ENCODE peak calls at places on chromosomes 1 and 21, in six cellular contexts. F is GM20000, V is tibial artery, L is SK-N-SH, Z is Calu3, Q is epithelial cell of esophagus. H is an unnamed sample.

GRCh38 chr1:161738627-161739287 is 10.8 kb upstream of the DUSP12 start:
- DNase-seq in F (peak; percentile 67), V (peak; percentile 76), Z (peak; percentile 51), Q (peak; percentile 86), L (peak; percentile 9), H (peak; percentile 45)

GRCh38 chr1:109528296-109528695 is 11.4 kb upstream of the GPR61 start:
- DNase-seq in V (no peak), Q (no peak), Z (no peak), F (no peak), L (no peak), H (no peak)

GRCh38 chr21:23162213-23162946 is 2164.2 kb downstream of the NCAM2 start:
- DNase-seq in Z (no peak), F (no peak), L (no peak), V (no peak), Q (peak; percentile 20), H (no peak)

GRCh38 chr1:193211539-193211938 is 25.1 kb upstream of the B3GALT2 start:
- DNase-seq in Q (peak; percentile 94), V (no peak), F (peak; percentile 5), L (no peak), Z (peak; percentile 50), H (peak; percentile 90)

GRCh38 chr1:81044708-81045107 is 756.0 kb upstream of the ADGRL2 start:
- DNase-seq in F (no peak), Z (no peak), Q (peak; percentile 49), V (no peak), L (no peak), H (no peak)

GRCh38 chr1:30638086-30638485 is 85.3 kb downstream of the MATN1 start:
- DNase-seq in Z (no peak), V (no peak), Q (no peak), F (no peak), L (no peak), H (no peak)

GRCh38 chr1:158290571-158290935 is 830 bp downstream of the CD1C start:
- DNase-seq in F (no peak), Q (no peak), L (no peak), V (no peak), Z (no peak), H (no peak)

GRCh38 chr1:15883326-15883725 is 35.8 kb downstream of the SPEN start:
- DNase-seq in Z (no peak), Q (no peak), V (no peak), F (no peak), L (no peak), H (no peak)

GRCh38 chr1:41618066-41618825 is 133.8 kb upstream of the EDN2 start:
- DNase-seq in Q (peak; percentile 39), L (no peak), F (no peak), V (peak; percentile 95), Z (peak; percentile 47), H (peak; percentile 27)

GRCh38 chr1:25990702-25991395 is 7.0 kb downstream of the PAFAH2 start:
- DNase-seq in Q (no peak), F (no peak), L (no peak), Z (no peak), V (no peak), H (no peak)

GRCh38 chr1:234990328-234990675 is 138.3 kb downstream of the TOMM20 start:
- DNase-seq in V (no peak), Q (no peak), L (no peak), F (no peak), Z (no peak), H (no peak)

GRCh38 chr1:201708085-201708512 is 120.9 kb upstream of the IPO9 start:
- DNase-seq in V (peak; percentile 64), Z (no peak), L (no peak), Q (no peak), F (no peak), H (no peak)

GRCh38 chr1:11888877-11889208 is 30.1 kb upstream of the NPPB start:
- DNase-seq in V (no peak), Q (no peak), Z (no peak), L (no peak), F (no peak), H (no peak)

GRCh38 chr1:39204441-39205081 is at the start of gene MACF1:
- DNase-seq in Z (no peak), V (peak; percentile 86), F (no peak), Q (peak; percentile 68), L (no peak), H (peak; percentile 26)

GRCh38 chr1:154972517-154973343 is 1.8 kb upstream of the CKS1B start:
- DNase-seq in L (no peak), Q (peak; percentile 98), V (peak; percentile 90), Z (peak; percentile 85), F (no peak), H (peak; percentile 88)

GRCh38 chr1:113141650-113142473 is 68.9 kb downstream of the LRIG2 start:
- DNase-seq in Q (peak; percentile 52), L (no peak), F (no peak), V (no peak), Z (no peak), H (peak; percentile 53)

GRCh38 chr21:45179568-45180288 is 105.3 kb downstream of the ADARB1 start:
- DNase-seq in V (no peak), L (no peak), Q (no peak), F (no peak), Z (no peak), H (no peak)

GRCh38 chr1:204262506-204263239 is 48.9 kb upstream of the GOLT1A start:
- DNase-seq in L (no peak), V (no peak), F (no peak), Z (no peak), Q (no peak), H (no peak)

GRCh38 chr1:30611741-30612309 is 111.6 kb downstream of the MATN1 start:
- DNase-seq in L (no peak), V (peak; percentile 15), Q (no peak), Z (no peak), F (no peak), H (no peak)

GRCh38 chr1:237851209-237851845 is 39.4 kb downstream of the ZP4 start:
- DNase-seq in Q (peak; percentile 77), L (peak; percentile 50), Z (peak; percentile 84), V (no peak), F (peak; percentile 12), H (peak; percentile 29)

GRCh38 chr1:12001249-12001917 is 17.9 kb upstream of the MIIP start:
- DNase-seq in Q (no peak), F (no peak), V (no peak), L (peak; percentile 51), Z (no peak), H (no peak)

GRCh38 chr1:109782514-109782913 is 18.8 kb upstream of the EPS8L3 start:
- DNase-seq in V (peak; percentile 66), Q (no peak), F (no peak), L (no peak), Z (no peak), H (no peak)

GRCh38 chr1:90162216-90162615 is 167.3 kb downstream of the ZNF326 start:
- DNase-seq in Q (peak; percentile 95), Z (no peak), F (no peak), V (no peak), L (no peak), H (peak; percentile 81)

GRCh38 chr1:68160021-68160420 is 72.3 kb downstream of the WLS start:
- DNase-seq in Q (no peak), Z (no peak), L (no peak), F (no peak), V (no peak), H (no peak)

GRCh38 chr1:198443374-198444233 is 96.9 kb downstream of the ATP6V1G3 start:
- DNase-seq in Z (peak; percentile 76), Q (peak; percentile 99), V (no peak), L (no peak), F (no peak), H (peak; percentile 95)

GRCh38 chr1:27332536-27333281 is 9.1 kb upstream of the SYTL1 start:
- DNase-seq in V (no peak), L (peak; percentile 87), F (peak; percentile 68), Z (peak; percentile 47), Q (peak; percentile 42), H (no peak)

DNA sequence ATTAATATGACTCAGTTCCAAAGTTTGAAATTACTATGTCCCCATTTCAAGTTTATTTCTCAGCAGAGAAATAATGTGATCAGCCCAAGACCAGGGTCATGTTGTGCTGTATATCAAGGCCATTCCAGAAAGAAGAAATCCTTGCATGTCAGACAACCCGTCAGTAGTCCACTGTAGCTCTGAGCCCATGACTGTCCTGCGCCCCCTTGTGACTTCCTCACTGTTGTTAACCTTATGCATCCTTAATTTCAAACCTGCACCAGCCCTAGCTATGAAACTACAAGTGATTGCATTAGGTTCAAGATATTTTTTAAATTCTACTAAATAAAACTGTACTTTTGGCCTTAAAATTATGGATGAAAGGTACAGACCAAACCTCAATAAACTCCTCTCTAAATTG is 133.0 kb downstream of the LRRC7 start:
- DNase-seq in L (no peak), Z (peak; percentile 60), Q (peak; percentile 46), F (no peak), V (no peak), H (no peak)
- TF ChIP-seq CTCF in L (peak; percentile 37), Z (peak; percentile 38), Q (peak; percentile 24), F (no peak), V (no peak), H (no peak)

DNA sequence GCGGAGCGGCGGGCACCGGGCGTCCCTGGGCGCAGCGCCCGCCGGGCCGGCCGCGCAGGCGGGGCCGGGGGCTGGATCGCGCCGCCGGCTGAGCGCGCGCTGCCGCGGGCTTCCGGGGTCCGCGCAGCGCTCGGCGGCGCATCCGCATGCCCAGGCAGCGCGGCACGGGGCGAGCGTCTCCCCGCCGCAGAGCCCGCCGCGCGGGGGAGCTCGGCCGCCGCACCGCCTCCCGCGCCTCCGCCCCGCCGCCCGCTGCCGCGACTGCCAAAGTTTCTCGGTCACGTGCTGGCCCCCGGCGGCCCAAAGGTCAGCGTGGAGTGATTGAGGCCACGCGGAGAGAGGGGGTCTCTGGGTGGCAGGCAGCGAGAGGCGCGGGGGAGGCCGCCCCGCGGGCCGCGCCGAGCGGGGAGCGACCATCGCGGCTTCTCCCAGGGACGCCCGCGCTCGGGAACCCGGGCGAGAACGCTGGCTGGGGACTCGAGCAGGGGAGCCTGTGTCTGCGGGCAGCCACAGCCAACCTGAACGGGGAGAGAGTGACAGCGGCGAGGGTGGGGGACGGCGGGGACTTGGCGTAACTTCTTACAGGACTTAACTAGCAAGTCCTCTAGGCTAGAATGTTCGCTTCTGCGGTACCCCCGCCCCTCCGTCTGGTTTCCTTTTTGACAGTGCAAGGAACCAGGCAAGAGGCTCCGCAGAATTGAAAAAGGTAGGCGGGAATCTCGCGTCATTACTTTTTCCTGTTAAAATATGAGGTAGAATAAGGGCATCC is at the start of gene ILDR2:
- DNase-seq in Q (peak; percentile 29), L (peak; percentile 78), Z (peak; percentile 55), F (peak; percentile 87), V (peak; percentile 66), H (peak; percentile 30)
- TF ChIP-seq CTCF in Q (no peak), L (no peak), Z (peak; percentile 21), F (peak; percentile 22), V (no peak), H (peak; percentile 33)

GRCh38 chr21:34870246-34870645 is 178.9 kb downstream of the RUNX1 start:
- DNase-seq in F (no peak), L (no peak), Z (no peak), Q (no peak), V (no peak), H (no peak)
- TF ChIP-seq CTCF in F (no peak), L (no peak), Z (no peak), Q (no peak), V (no peak), H (no peak)

GRCh38 chr1:93196591-93196990 is 16.1 kb downstream of the CCDC18 start:
- DNase-seq in Q (peak; percentile 5), F (no peak), L (no peak), V (no peak), Z (no peak), H (no peak)
- TF ChIP-seq CTCF in Q (no peak), F (no peak), L (no peak), V (no peak), Z (no peak), H (no peak)

GRCh38 chr1:190453550-190453949 is 24.1 kb downstream of the BRINP3 start:
- DNase-seq in L (no peak), V (no peak), Z (no peak), Q (peak; percentile 4), F (no peak), H (peak; percentile 16)
- TF ChIP-seq CTCF in L (peak; percentile 52), V (no peak), Z (no peak), Q (no peak), F (no peak), H (no peak)

GRCh38 chr1:85359874-85360708 is 83.7 kb upstream of the BCL10 start:
- DNase-seq in L (no peak), Q (no peak), Z (no peak), V (no peak), F (no peak), H (no peak)
- TF ChIP-seq CTCF in L (no peak), Q (no peak), Z (no peak), V (no peak), F (no peak), H (no peak)